ENCODE peak calls at places on chromosome 7, in nine cellular contexts. N, E, M, I, Z, B, W, T and R are unnamed samples.

GRCh38 chr7:158517072-158517471 is 70.6 kb downstream of the PTPRN2 start:
- DNase-seq in N (no peak), E (no peak), M (no peak), I (no peak), Z (no peak), B (no peak), W (no peak), T (no peak), R (no peak)

GRCh38 chr7:22477262-22477661 is 22.7 kb downstream of the STEAP1B start:
- DNase-seq in N (no peak), E (no peak), M (no peak), I (no peak), Z (no peak), B (no peak), W (no peak), T (no peak), R (no peak)

GRCh38 chr7:144826248-144826647 is 9.6 kb downstream of the TPK1 start:
- DNase-seq in N (no peak), E (no peak), M (no peak), I (no peak), Z (peak), B (no peak), W (no peak), T (no peak), R (no peak)

GRCh38 chr7:151429555-151430331 is 10.2 kb downstream of the CRYGN start:
- DNase-seq in N (peak), E (no peak), M (peak), I (peak), Z (peak), B (no peak), W (no peak), T (peak), R (no peak)

GRCh38 chr7:28036748-28037147 is 143.8 kb downstream of the JAZF1 start:
- DNase-seq in N (no peak), E (no peak), M (no peak), I (no peak), Z (no peak), B (no peak), W (no peak), T (no peak), R (no peak)

GRCh38 chr7:73717025-73717807 is 2.3 kb downstream of the STX1A start:
- DNase-seq in N (no peak), E (no peak), M (no peak), I (no peak), Z (peak), B (no peak), W (no peak), T (peak), R (no peak)

GRCh38 chr7:20352573-20353304 is 22.0 kb downstream of the ITGB8 start:
- DNase-seq in N (no peak), E (no peak), M (no peak), I (no peak), Z (no peak), B (no peak), W (no peak), T (peak), R (no peak)

GRCh38 chr7:144728556-144728955 is 107.3 kb downstream of the TPK1 start:
- DNase-seq in N (no peak), E (no peak), M (no peak), I (no peak), Z (peak), B (no peak), W (no peak), T (no peak), R (no peak)

GRCh38 chr7:91852263-91852741 is 28.2 kb downstream of the MTERF1 start:
- DNase-seq in N (no peak), E (no peak), M (peak), I (no peak), Z (peak), B (no peak), W (peak), T (peak), R (no peak)

GRCh38 chr7:151115121-151115835 is 29.0 kb downstream of the AGAP3 start:
- DNase-seq in N (no peak), E (no peak), M (no peak), I (no peak), Z (peak), B (no peak), W (peak), T (peak), R (no peak)

GRCh38 chr7:148535227-148535626 is 55.3 kb upstream of the C7orf33 start:
- DNase-seq in N (no peak), E (no peak), M (peak), I (no peak), Z (peak), B (no peak), W (no peak), T (no peak), R (no peak)

GRCh38 chr7:43764807-43765491 is 6.5 kb downstream of the BLVRA start:
- DNase-seq in N (no peak), E (no peak), M (peak), I (no peak), Z (peak), B (no peak), W (no peak), T (peak), R (no peak)

GRCh38 chr7:127034171-127034806 is 218.5 kb downstream of the GRM8 start:
- DNase-seq in N (no peak), E (no peak), M (no peak), I (no peak), Z (no peak), B (no peak), W (no peak), T (no peak), R (no peak)

GRCh38 chr7:28409716-28410627 is 2.3 kb upstream of the CREB5 start:
- DNase-seq in N (no peak), E (peak), M (no peak), I (no peak), Z (peak), B (peak), W (peak), T (peak), R (peak)

GRCh38 chr7:35405461-35405860 is 151.6 kb upstream of the TBX20 start:
- DNase-seq in N (no peak), E (no peak), M (no peak), I (no peak), Z (peak), B (no peak), W (no peak), T (no peak), R (no peak)

GRCh38 chr7:97480700-97481410 is 251.0 kb upstream of the TAC1 start:
- DNase-seq in N (no peak), E (no peak), M (no peak), I (no peak), Z (no peak), B (no peak), W (no peak), T (no peak), R (no peak)

GRCh38 chr7:24715661-24716479 is 41.4 kb downstream of the GSDME start:
- DNase-seq in N (no peak), E (no peak), M (peak), I (no peak), Z (peak), B (no peak), W (peak), T (peak), R (no peak)

GRCh38 chr7:101733713-101734475 is 83.5 kb upstream of the CUX1 start:
- DNase-seq in N (no peak), E (peak), M (peak), I (peak), Z (peak), B (peak), W (peak), T (peak), R (peak)

GRCh38 chr7:101598422-101598957 is 30.6 kb downstream of the MYL10 start:
- DNase-seq in N (no peak), E (no peak), M (no peak), I (peak), Z (no peak), B (peak), W (no peak), T (no peak), R (no peak)

GRCh38 chr7:124246262-124246863 is 213.5 kb upstream of the TMEM229A start:
- DNase-seq in N (no peak), E (no peak), M (no peak), I (no peak), Z (no peak), B (no peak), W (no peak), T (peak), R (no peak)

GRCh38 chr7:30028749-30029635 is 780 bp downstream of the PLEKHA8 start:
- DNase-seq in N (peak), E (peak), M (peak), I (peak), Z (peak), B (peak), W (peak), T (peak), R (peak)

GRCh38 chr7:148697950-148698396 is 730 bp upstream of the CUL1 start:
- DNase-seq in N (peak), E (no peak), M (no peak), I (peak), Z (no peak), B (peak), W (no peak), T (peak), R (no peak)

GRCh38 chr7:37421820-37422219 is 26.8 kb downstream of the ELMO1 start:
- DNase-seq in N (no peak), E (no peak), M (no peak), I (no peak), Z (peak), B (no peak), W (no peak), T (no peak), R (no peak)

GRCh38 chr7:75735059-75735458 is 3.7 kb downstream of the HIP1 start:
- DNase-seq in N (no peak), E (no peak), M (no peak), I (no peak), Z (no peak), B (no peak), W (no peak), T (no peak), R (no peak)
- H3K4me3 ChIP-seq in N (no peak), E (no peak), M (no peak), I (no peak), Z (no peak), B (no peak), W (no peak), T (no peak), R (no peak)

GRCh38 chr7:100022621-100023020 is 7.2 kb downstream of the ZKSCAN1 start:
- DNase-seq in N (no peak), E (peak), M (no peak), I (peak), Z (no peak), B (peak), W (no peak), T (no peak), R (no peak)
- TF ChIP-seq CTCF in N (no peak), E (no peak), M (no peak), I (no peak), Z (no peak), B (no peak), W (no peak), T (no peak), R (no peak)

GRCh38 chr7:47460251-47460989 is 121.5 kb downstream of the TNS3 start:
- DNase-seq in N (no peak), E (no peak), M (no peak), I (no peak), Z (no peak), B (peak), W (no peak), T (no peak), R (no peak)
- H3K27ac ChIP-seq in N (no peak), E (no peak), M (no peak), I (no peak), Z (no peak), B (no peak), W (no peak), T (no peak), R (no peak)

GRCh38 chr7:121329460-121330052 is 756 bp downstream of the WNT16 start:
- DNase-seq in N (no peak), E (peak), M (no peak), I (peak), Z (no peak), B (peak), W (peak), T (no peak), R (no peak)
- H3K4me3 ChIP-seq in N (no peak), E (peak), M (no peak), I (no peak), Z (peak), B (peak), W (peak), T (peak), R (peak)

DNA sequence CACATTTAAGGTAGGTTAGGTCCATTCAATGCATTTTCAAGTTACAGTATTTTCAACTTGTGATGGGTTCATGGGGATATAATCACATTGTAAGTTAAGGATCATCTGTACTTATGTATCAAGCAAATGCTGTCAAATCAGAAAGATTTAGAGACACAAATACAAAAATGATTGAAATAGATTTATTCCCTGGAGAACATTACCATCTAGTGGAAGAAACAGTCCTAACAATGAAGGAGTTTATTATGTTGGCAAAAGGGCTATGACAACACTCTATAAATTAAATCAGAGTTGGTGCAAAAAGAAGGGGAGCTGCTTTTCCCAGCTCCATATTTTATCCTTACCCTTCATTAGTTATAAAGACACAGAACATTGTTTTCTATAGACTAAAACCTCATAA is 69.0 kb downstream of the PRSS58 start:
- DNase-seq in N (no peak), E (no peak), M (no peak), I (no peak), Z (no peak), B (no peak), W (no peak), T (no peak), R (no peak)
- TF ChIP-seq CTCF in N (no peak), E (peak), M (peak), I (no peak), Z (no peak), B (peak), W (peak), T (no peak), R (peak)

GRCh38 chr7:12711124-12711523 is 23.7 kb downstream of the ARL4A start:
- DNase-seq in N (no peak), E (no peak), M (no peak), I (no peak), Z (no peak), B (peak), W (no peak), T (no peak), R (no peak)
- H3K27ac ChIP-seq in N (no peak), E (no peak), M (no peak), I (no peak), Z (no peak), B (peak), W (no peak), T (no peak), R (no peak)

DNA sequence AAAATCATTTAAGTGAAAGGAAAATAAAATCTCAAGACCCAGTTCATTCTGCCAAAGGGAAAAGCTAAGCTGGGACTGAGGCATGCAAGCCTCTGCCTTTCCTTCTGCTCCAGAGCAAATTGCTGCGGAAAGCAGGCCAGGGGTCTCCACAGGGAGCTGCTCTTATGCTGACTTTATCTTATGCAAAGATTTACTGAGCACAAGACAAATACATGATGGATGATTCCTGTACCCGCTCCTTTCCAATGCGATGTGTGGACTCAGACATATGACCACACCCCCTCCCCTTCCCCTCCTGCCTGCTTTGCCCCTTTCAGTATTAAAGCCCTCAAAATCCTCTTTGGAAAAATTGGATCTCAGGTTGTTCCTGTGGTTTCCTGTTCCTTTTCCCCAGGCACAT is 74.2 kb upstream of the INSIG1 start:
- DNase-seq in N (no peak), E (no peak), M (no peak), I (no peak), Z (no peak), B (no peak), W (no peak), T (no peak), R (no peak)
- H3K4me3 ChIP-seq in N (no peak), E (no peak), M (no peak), I (no peak), Z (no peak), B (no peak), W (no peak), T (no peak), R (no peak)

GRCh38 chr7:42097756-42098155 is 139.3 kb downstream of the GLI3 start:
- DNase-seq in N (no peak), E (no peak), M (no peak), I (no peak), Z (peak), B (no peak), W (no peak), T (peak), R (no peak)
- TF ChIP-seq CTCF in N (no peak), E (no peak), M (no peak), I (no peak), Z (peak), B (no peak), W (peak), T (peak), R (no peak)

GRCh38 chr7:157355784-157356511 is 19.1 kb downstream of the DNAJB6 start:
- DNase-seq in N (no peak), E (no peak), M (no peak), I (no peak), Z (no peak), B (no peak), W (no peak), T (peak), R (peak)

GRCh38 chr7:157348548-157348947 is 11.7 kb downstream of the DNAJB6 start:
- DNase-seq in N (no peak), E (no peak), M (no peak), I (no peak), Z (no peak), B (no peak), W (no peak), T (no peak), R (no peak)

GRCh38 chr7:157357129-157358040 is 20.6 kb downstream of the DNAJB6 start:
- DNase-seq in N (no peak), E (no peak), M (no peak), I (no peak), Z (no peak), B (no peak), W (no peak), T (no peak), R (no peak)

GRCh38 chr7:157347217-157347904 is 10.6 kb downstream of the DNAJB6 start:
- DNase-seq in N (no peak), E (no peak), M (no peak), I (no peak), Z (peak), B (no peak), W (no peak), T (peak), R (peak)

DNA sequence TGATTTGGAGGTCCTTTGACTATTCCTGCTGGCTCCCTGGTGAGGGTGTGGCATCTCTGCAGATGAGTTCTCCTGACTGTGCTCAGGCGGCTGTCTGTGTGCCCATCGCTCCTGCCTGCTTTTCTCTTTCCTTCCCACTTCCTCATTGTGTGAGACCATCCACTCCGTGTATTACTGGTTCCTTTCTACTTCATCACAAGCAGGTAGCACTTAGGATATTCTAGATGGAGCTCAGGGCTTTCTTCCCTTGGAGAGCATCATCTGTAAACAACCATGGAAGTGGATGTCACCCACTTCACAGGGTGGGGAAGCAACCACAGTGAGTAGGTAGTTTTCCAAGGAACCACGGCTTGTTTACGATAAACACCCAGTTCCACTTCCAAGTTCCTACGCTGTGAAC is 15.7 kb downstream of the DNAJB6 start:
- DNase-seq in N (no peak), E (no peak), M (no peak), I (no peak), Z (no peak), B (no peak), W (no peak), T (no peak), R (no peak)
- H3K27ac ChIP-seq in N (no peak), E (no peak), M (no peak), I (no peak), Z (no peak), B (no peak), W (no peak), T (no peak), R (peak)

DNA sequence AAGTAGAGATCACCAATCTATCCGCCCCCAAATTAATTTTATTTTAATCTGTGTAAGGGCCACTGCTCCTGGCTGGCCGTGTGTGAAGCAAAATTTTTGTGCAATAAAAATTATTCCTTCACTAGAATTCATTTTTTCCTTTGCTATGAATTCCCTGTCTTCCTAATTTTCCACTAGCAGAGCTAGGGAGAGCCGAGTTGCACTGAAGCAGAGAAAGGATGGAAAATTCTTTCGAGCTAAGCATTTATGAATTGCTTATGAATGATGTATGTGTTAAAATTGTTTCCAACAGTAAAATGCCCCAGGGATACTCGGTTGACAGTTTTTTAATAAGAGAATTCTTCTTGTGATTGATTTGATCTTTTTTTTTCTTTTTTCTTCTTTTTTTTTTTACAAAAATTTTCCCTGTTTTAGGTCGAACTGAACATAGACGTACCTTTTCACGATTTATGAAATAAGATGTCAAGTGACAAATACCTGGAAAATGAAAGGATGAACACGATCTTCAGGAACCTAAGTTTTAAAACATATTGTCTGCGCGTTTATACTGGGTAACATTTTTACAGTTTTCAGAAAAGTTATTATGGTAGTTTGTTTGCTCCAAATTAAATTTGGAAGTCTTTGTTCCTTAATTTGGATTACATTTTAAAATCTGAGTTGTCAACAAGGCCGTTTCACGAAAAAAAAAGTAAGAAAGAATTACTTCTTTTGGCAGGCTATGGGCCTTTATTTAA is 288.8 kb upstream of the NFE2L3 start:
- DNase-seq in N (no peak), E (no peak), M (no peak), I (no peak), Z (no peak), B (no peak), W (no peak), T (no peak), R (no peak)
- H3K4me3 ChIP-seq in N (no peak), E (no peak), M (peak), I (no peak), Z (no peak), B (no peak), W (no peak), T (no peak), R (peak)